ENCODE peak calls at places on chromosomes 3 and 15, in seven cellular contexts. One of them, this sample, is unnamed.
A peak's percentile ranks its signal among the peaks of the same experiment; 100 is the strongest.

GRCh38 chr3:141266797-141267555 is 35.4 kb downstream of the PXYLP1 start:
- DNase-seq in Peyer's patch: no peak
- DNase-seq in esophagus squamous epithelium: no peak
- DNase-seq in heart left ventricle: no peak
- DNase-seq in left lung: no peak
- DNase-seq in fibroblast of lung: no peak
- DNase-seq in transverse colon: no peak
- DNase-seq in this sample: no peak

GRCh38 chr3:25423780-25424179 is 4.3 kb upstream of the RARB start:
- DNase-seq in Peyer's patch: no peak
- DNase-seq in esophagus squamous epithelium: no peak
- DNase-seq in heart left ventricle: no peak
- DNase-seq in left lung: no peak
- DNase-seq in fibroblast of lung: peak; percentile 65
- DNase-seq in transverse colon: no peak
- DNase-seq in this sample: no peak

GRCh38 chr15:62071711-62072308 is 5.0 kb downstream of the C2CD4A start:
- DNase-seq in Peyer's patch: no peak
- DNase-seq in esophagus squamous epithelium: no peak
- DNase-seq in heart left ventricle: no peak
- DNase-seq in left lung: no peak
- DNase-seq in fibroblast of lung: peak; percentile 73
- DNase-seq in transverse colon: no peak
- DNase-seq in this sample: no peak

GRCh38 chr3:23455775-23456174 is 252.6 kb downstream of the UBE2E2 start:
- DNase-seq in Peyer's patch: no peak
- DNase-seq in esophagus squamous epithelium: no peak
- DNase-seq in heart left ventricle: no peak
- DNase-seq in left lung: no peak
- DNase-seq in fibroblast of lung: peak; percentile 85
- DNase-seq in transverse colon: no peak
- DNase-seq in this sample: no peak

GRCh38 chr3:123082370-123083065 is 15.7 kb downstream of the PDIA5 start:
- DNase-seq in Peyer's patch: no peak
- DNase-seq in esophagus squamous epithelium: no peak
- DNase-seq in heart left ventricle: no peak
- DNase-seq in left lung: no peak
- DNase-seq in fibroblast of lung: no peak
- DNase-seq in transverse colon: no peak
- DNase-seq in this sample: no peak

GRCh38 chr3:22318325-22318724 is 567.3 kb upstream of the ZNF385D start:
- DNase-seq in Peyer's patch: no peak
- DNase-seq in esophagus squamous epithelium: no peak
- DNase-seq in heart left ventricle: no peak
- DNase-seq in left lung: no peak
- DNase-seq in fibroblast of lung: no peak
- DNase-seq in transverse colon: no peak
- DNase-seq in this sample: no peak

GRCh38 chr3:153591566-153592221 is 429.7 kb downstream of the RAP2B start:
- DNase-seq in Peyer's patch: no peak
- DNase-seq in esophagus squamous epithelium: no peak
- DNase-seq in heart left ventricle: no peak
- DNase-seq in left lung: no peak
- DNase-seq in fibroblast of lung: no peak
- DNase-seq in transverse colon: no peak
- DNase-seq in this sample: no peak

GRCh38 chr3:194009019-194009418 is 126.9 kb upstream of the HES1 start:
- DNase-seq in Peyer's patch: no peak
- DNase-seq in esophagus squamous epithelium: no peak
- DNase-seq in heart left ventricle: no peak
- DNase-seq in left lung: no peak
- DNase-seq in fibroblast of lung: no peak
- DNase-seq in transverse colon: peak; percentile 51
- DNase-seq in this sample: no peak

GRCh38 chr15:57560976-57561711 is 30.6 kb upstream of the MYZAP start:
- DNase-seq in Peyer's patch: no peak
- DNase-seq in esophagus squamous epithelium: peak; percentile 16
- DNase-seq in heart left ventricle: peak; percentile 82
- DNase-seq in left lung: no peak
- DNase-seq in fibroblast of lung: peak; percentile 65
- DNase-seq in transverse colon: peak; percentile 76
- DNase-seq in this sample: peak; percentile 69

GRCh38 chr15:43958894-43959330 is 132.1 kb downstream of the WDR76 start:
- DNase-seq in Peyer's patch: no peak
- DNase-seq in esophagus squamous epithelium: no peak
- DNase-seq in heart left ventricle: no peak
- DNase-seq in left lung: no peak
- DNase-seq in fibroblast of lung: peak; percentile 66
- DNase-seq in transverse colon: no peak
- DNase-seq in this sample: no peak

GRCh38 chr3:69389520-69390248 is 3.8 kb upstream of the FRMD4B start:
- DNase-seq in Peyer's patch: no peak
- DNase-seq in esophagus squamous epithelium: no peak
- DNase-seq in heart left ventricle: no peak
- DNase-seq in left lung: no peak
- DNase-seq in fibroblast of lung: no peak
- DNase-seq in transverse colon: no peak
- DNase-seq in this sample: no peak

GRCh38 chr15:88018865-88019626 is 237.5 kb downstream of the NTRK3 start:
- DNase-seq in Peyer's patch: no peak
- DNase-seq in esophagus squamous epithelium: no peak
- DNase-seq in heart left ventricle: no peak
- DNase-seq in left lung: no peak
- DNase-seq in fibroblast of lung: no peak
- DNase-seq in transverse colon: no peak
- DNase-seq in this sample: no peak

GRCh38 chr3:66469220-66469640 is 31.6 kb downstream of the LRIG1 start:
- DNase-seq in Peyer's patch: no peak
- DNase-seq in esophagus squamous epithelium: no peak
- DNase-seq in heart left ventricle: no peak
- DNase-seq in left lung: no peak
- DNase-seq in fibroblast of lung: peak; percentile 49
- DNase-seq in transverse colon: no peak
- DNase-seq in this sample: no peak

GRCh38 chr3:66822059-66823009 is 175.8 kb upstream of the KBTBD8 start:
- DNase-seq in Peyer's patch: no peak
- DNase-seq in esophagus squamous epithelium: no peak
- DNase-seq in heart left ventricle: peak; percentile 35
- DNase-seq in left lung: no peak
- DNase-seq in fibroblast of lung: peak; percentile 69
- DNase-seq in transverse colon: peak; percentile 76
- DNase-seq in this sample: peak; percentile 42

GRCh38 chr15:61749169-61749568 is 311.1 kb downstream of the VPS13C start:
- DNase-seq in Peyer's patch: no peak
- DNase-seq in esophagus squamous epithelium: no peak
- DNase-seq in heart left ventricle: no peak
- DNase-seq in left lung: no peak
- DNase-seq in fibroblast of lung: peak; percentile 40
- DNase-seq in transverse colon: no peak
- DNase-seq in this sample: no peak

GRCh38 chr15:78016860-78017259 is 60.7 kb downstream of the TBC1D2B start:
- DNase-seq in Peyer's patch: no peak
- DNase-seq in esophagus squamous epithelium: no peak
- DNase-seq in heart left ventricle: no peak
- DNase-seq in left lung: no peak
- DNase-seq in fibroblast of lung: no peak
- DNase-seq in transverse colon: no peak
- DNase-seq in this sample: no peak

GRCh38 chr3:10505050-10505790 is at the start of gene ATP2B2:
- DNase-seq in Peyer's patch: no peak
- DNase-seq in esophagus squamous epithelium: no peak
- DNase-seq in heart left ventricle: no peak
- DNase-seq in left lung: no peak
- DNase-seq in fibroblast of lung: no peak
- DNase-seq in transverse colon: no peak
- DNase-seq in this sample: no peak

GRCh38 chr15:78018445-78018844 is 59.1 kb downstream of the TBC1D2B start:
- DNase-seq in Peyer's patch: no peak
- DNase-seq in esophagus squamous epithelium: no peak
- DNase-seq in heart left ventricle: no peak
- DNase-seq in left lung: no peak
- DNase-seq in fibroblast of lung: no peak
- DNase-seq in transverse colon: no peak
- DNase-seq in this sample: no peak

GRCh38 chr3:170330366-170330765 is 27.1 kb upstream of the SKIL start:
- DNase-seq in Peyer's patch: no peak
- DNase-seq in esophagus squamous epithelium: no peak
- DNase-seq in heart left ventricle: no peak
- DNase-seq in left lung: no peak
- DNase-seq in fibroblast of lung: peak; percentile 43
- DNase-seq in transverse colon: peak; percentile 28
- DNase-seq in this sample: no peak

GRCh38 chr3:28836199-28836598 is 444.7 kb upstream of the RBMS3 start:
- DNase-seq in Peyer's patch: no peak
- DNase-seq in esophagus squamous epithelium: no peak
- DNase-seq in heart left ventricle: no peak
- DNase-seq in left lung: no peak
- DNase-seq in fibroblast of lung: no peak
- DNase-seq in transverse colon: no peak
- DNase-seq in this sample: no peak

GRCh38 chr15:47349179-47349578 is 368.1 kb upstream of the SEMA6D start:
- DNase-seq in Peyer's patch: no peak
- DNase-seq in esophagus squamous epithelium: no peak
- DNase-seq in heart left ventricle: no peak
- DNase-seq in left lung: no peak
- DNase-seq in fibroblast of lung: no peak
- DNase-seq in transverse colon: no peak
- DNase-seq in this sample: no peak

GRCh38 chr3:188523291-188523690 is 369.3 kb downstream of the LPP start:
- DNase-seq in Peyer's patch: no peak
- DNase-seq in esophagus squamous epithelium: no peak
- DNase-seq in heart left ventricle: no peak
- DNase-seq in left lung: no peak
- DNase-seq in fibroblast of lung: no peak
- DNase-seq in transverse colon: no peak
- DNase-seq in this sample: no peak

GRCh38 chr3:188528390-188528789 is 374.4 kb downstream of the LPP start:
- DNase-seq in Peyer's patch: no peak
- DNase-seq in esophagus squamous epithelium: no peak
- DNase-seq in heart left ventricle: no peak
- DNase-seq in left lung: no peak
- DNase-seq in fibroblast of lung: peak; percentile 50
- DNase-seq in transverse colon: no peak
- DNase-seq in this sample: no peak

GRCh38 chr3:188527389-188527788 is 373.4 kb downstream of the LPP start:
- DNase-seq in Peyer's patch: no peak
- DNase-seq in esophagus squamous epithelium: no peak
- DNase-seq in heart left ventricle: no peak
- DNase-seq in left lung: no peak
- DNase-seq in fibroblast of lung: no peak
- DNase-seq in transverse colon: no peak
- DNase-seq in this sample: no peak

GRCh38 chr3:188524057-188524456 is 370.1 kb downstream of the LPP start:
- DNase-seq in Peyer's patch: no peak
- DNase-seq in esophagus squamous epithelium: no peak
- DNase-seq in heart left ventricle: no peak
- DNase-seq in left lung: no peak
- DNase-seq in fibroblast of lung: no peak
- DNase-seq in transverse colon: no peak
- DNase-seq in this sample: no peak

DNA sequence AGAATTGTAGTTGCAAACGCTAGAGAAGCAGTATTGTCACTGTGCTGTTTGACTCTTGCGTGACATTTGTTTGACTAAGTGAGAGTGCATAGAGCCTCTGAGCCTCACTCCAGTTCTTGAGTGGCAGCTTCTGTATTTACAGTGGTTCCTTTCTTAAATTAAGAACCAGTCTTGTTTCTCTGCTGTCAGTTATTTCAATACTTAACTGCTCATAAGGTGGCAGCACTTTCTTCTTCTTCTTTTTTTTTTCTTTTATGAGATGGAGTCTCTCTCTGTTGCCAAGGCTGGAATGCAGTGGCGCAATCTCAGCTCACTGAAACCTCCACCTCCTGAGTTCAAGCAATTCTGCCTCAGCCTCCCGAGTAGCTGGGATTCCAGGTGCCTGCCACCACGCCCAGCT is 372.1 kb downstream of the LPP start:
- DNase-seq in Peyer's patch: no peak
- DNase-seq in esophagus squamous epithelium: no peak
- DNase-seq in heart left ventricle: no peak
- DNase-seq in left lung: no peak
- DNase-seq in fibroblast of lung: peak; percentile 39
- DNase-seq in transverse colon: peak; percentile 12
- DNase-seq in this sample: no peak
- TF ChIP-seq CTCF in Peyer's patch: no peak
- TF ChIP-seq CTCF in esophagus squamous epithelium: no peak
- TF ChIP-seq CTCF in heart left ventricle: no peak
- TF ChIP-seq CTCF in left lung: no peak
- TF ChIP-seq CTCF in fibroblast of lung: no peak
- TF ChIP-seq CTCF in transverse colon: no peak
- TF ChIP-seq CTCF in this sample: no peak

GRCh38 chr3:89114841-89115223 is 7.4 kb downstream of the EPHA3 start:
- DNase-seq in Peyer's patch: no peak
- DNase-seq in esophagus squamous epithelium: no peak
- DNase-seq in heart left ventricle: no peak
- DNase-seq in left lung: no peak
- DNase-seq in fibroblast of lung: no peak
- DNase-seq in transverse colon: no peak
- DNase-seq in this sample: no peak
- TF ChIP-seq CTCF in Peyer's patch: no peak
- TF ChIP-seq CTCF in esophagus squamous epithelium: no peak
- TF ChIP-seq CTCF in heart left ventricle: no peak
- TF ChIP-seq CTCF in left lung: no peak
- TF ChIP-seq CTCF in fibroblast of lung: no peak
- TF ChIP-seq CTCF in transverse colon: no peak
- TF ChIP-seq CTCF in this sample: no peak

GRCh38 chr3:187713504-187713903 is 11.1 kb upstream of the RTP2 start:
- DNase-seq in Peyer's patch: no peak
- DNase-seq in esophagus squamous epithelium: no peak
- DNase-seq in heart left ventricle: no peak
- DNase-seq in left lung: no peak
- DNase-seq in fibroblast of lung: peak; percentile 57
- DNase-seq in transverse colon: no peak
- DNase-seq in this sample: no peak
- TF ChIP-seq CTCF in Peyer's patch: no peak
- TF ChIP-seq CTCF in esophagus squamous epithelium: no peak
- TF ChIP-seq CTCF in heart left ventricle: no peak
- TF ChIP-seq CTCF in left lung: no peak
- TF ChIP-seq CTCF in fibroblast of lung: no peak
- TF ChIP-seq CTCF in transverse colon: no peak
- TF ChIP-seq CTCF in this sample: no peak

DNA sequence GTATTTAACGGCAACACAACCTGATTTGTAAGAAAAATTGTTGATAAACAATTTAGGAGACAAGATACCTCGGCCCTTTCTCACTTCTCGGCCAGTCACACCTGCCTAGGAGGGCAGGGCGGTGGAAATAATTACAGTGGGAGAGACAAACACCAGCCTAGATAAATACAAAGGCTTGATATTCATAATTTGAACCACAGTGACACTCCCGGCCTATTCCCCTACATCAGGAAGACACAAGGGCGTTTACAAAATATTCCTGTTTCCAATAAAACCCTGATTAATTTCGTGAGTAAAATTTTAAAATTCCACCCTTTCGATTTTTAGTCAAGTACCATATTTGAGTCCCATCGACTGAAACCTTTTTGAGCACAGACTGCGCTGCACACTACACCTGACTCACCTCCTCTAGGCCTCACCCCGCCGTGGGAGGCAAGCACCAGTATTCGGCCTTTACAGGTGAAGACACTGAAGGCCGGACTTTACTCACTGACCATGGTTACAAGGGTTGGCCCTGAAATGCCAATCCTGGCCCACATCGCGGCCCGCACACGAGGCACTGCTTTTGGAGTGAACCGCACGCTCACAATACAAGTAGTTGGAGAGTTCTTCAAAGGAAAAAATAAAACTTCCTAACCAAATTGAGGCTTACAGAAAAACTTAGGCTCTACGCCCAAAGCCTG is 803 bp downstream of the ARPP19 start:
- DNase-seq in Peyer's patch: peak; percentile 74
- DNase-seq in esophagus squamous epithelium: no peak
- DNase-seq in heart left ventricle: no peak
- DNase-seq in left lung: peak; percentile 78
- DNase-seq in fibroblast of lung: no peak
- DNase-seq in transverse colon: peak; percentile 61
- DNase-seq in this sample: peak; percentile 21
- TF ChIP-seq CTCF in Peyer's patch: no peak
- TF ChIP-seq CTCF in esophagus squamous epithelium: no peak
- TF ChIP-seq CTCF in heart left ventricle: no peak
- TF ChIP-seq CTCF in left lung: no peak
- TF ChIP-seq CTCF in fibroblast of lung: no peak
- TF ChIP-seq CTCF in transverse colon: no peak
- TF ChIP-seq CTCF in this sample: no peak